ENCODE peak calls at places on chromosome 16, in seven cellular contexts. A is stimulated activated CD8-positive, alpha-beta memory T cell treated with anti-CD3 and anti-CD28 coated beads, Interleukin-2, amount 100 ng/mL, for 1 hour; B is stimulated activated CD4-positive, alpha-beta T cell treated with anti-CD3 and anti-CD28 coated beads, Interleukin-1b, Interleukin-23, amount 100 ng/mL, for 24 hours; O is GF-D8; Q is NCI-H226; W is AG20443; L is GM23338. S is an unnamed sample.

GRCh38 chr16:8676160-8676547 is 1.7 kb downstream of the ABAT start:
- DNase-seq in A (no peak), B (no peak), O (no peak), Q (no peak), W (no peak), L (no peak), S (no peak)

GRCh38 chr16:74601131-74601871 is 5.6 kb downstream of the GLG1 start:
- DNase-seq in A (peak), B (no peak), O (no peak), Q (peak), W (no peak), L (no peak), S (no peak)

GRCh38 chr16:20383106-20384029 is 21.2 kb downstream of the PDILT start:
- DNase-seq in A (no peak), B (peak), O (peak), Q (peak), W (peak), L (peak), S (no peak)

GRCh38 chr16:77531741-77532140 is 96.9 kb upstream of the ADAMTS18 start:
- DNase-seq in A (no peak), B (no peak), O (no peak), Q (peak), W (peak), L (no peak), S (no peak)

GRCh38 chr16:49452568-49452967 is 79.0 kb downstream of the C16orf78 start:
- DNase-seq in A (no peak), B (no peak), O (no peak), Q (no peak), W (no peak), L (peak), S (peak)

GRCh38 chr16:81520560-81521135 is 76.0 kb downstream of the CMIP start:
- DNase-seq in A (no peak), B (no peak), O (no peak), Q (no peak), W (no peak), L (no peak), S (no peak)

GRCh38 chr16:88194397-88195020 is 188.2 kb upstream of the ZNF469 start:
- DNase-seq in A (no peak), B (no peak), O (peak), Q (no peak), W (peak), L (peak), S (no peak)

GRCh38 chr16:27344707-27345106 is 30.9 kb downstream of the IL4R start:
- DNase-seq in A (no peak), B (no peak), O (no peak), Q (no peak), W (no peak), L (no peak), S (no peak)

GRCh38 chr16:19844945-19845641 is 39.6 kb downstream of the GPRC5B start:
- DNase-seq in A (no peak), B (no peak), O (no peak), Q (peak), W (peak), L (no peak), S (no peak)

GRCh38 chr16:22813946-22814325 is at the start of gene HS3ST2:
- DNase-seq in A (no peak), B (no peak), O (no peak), Q (no peak), W (peak), L (peak), S (no peak)

GRCh38 chr16:58001781-58002410 is 689 bp downstream of the USB1 start:
- DNase-seq in A (no peak), B (no peak), O (no peak), Q (no peak), W (no peak), L (no peak), S (no peak)

GRCh38 chr16:997440-998051 is 16.0 kb downstream of the SOX8 start:
- DNase-seq in A (peak), B (no peak), O (no peak), Q (peak), W (peak), L (peak), S (no peak)

GRCh38 chr16:66422366-66422765 is 4.7 kb upstream of the BEAN1 start:
- DNase-seq in A (no peak), B (no peak), O (no peak), Q (no peak), W (no peak), L (no peak), S (no peak)

GRCh38 chr16:23876256-23876896 is 40.6 kb downstream of the PRKCB start:
- DNase-seq in A (no peak), B (no peak), O (no peak), Q (no peak), W (no peak), L (no peak), S (no peak)

GRCh38 chr16:8641671-8642070 is 20.2 kb downstream of the METTL22 start:
- DNase-seq in A (no peak), B (no peak), O (no peak), Q (no peak), W (no peak), L (no peak), S (no peak)

GRCh38 chr16:81808933-81809480 is 29.9 kb downstream of the PLCG2 start:
- DNase-seq in A (no peak), B (no peak), O (no peak), Q (no peak), W (no peak), L (no peak), S (no peak)

GRCh38 chr16:85612191-85612800 is 826 bp upstream of the GSE1 start:
- DNase-seq in A (no peak), B (no peak), O (peak), Q (peak), W (peak), L (no peak), S (no peak)

GRCh38 chr16:19555938-19556778 is 655 bp downstream of the VPS35L start:
- DNase-seq in A (no peak), B (peak), O (no peak), Q (peak), W (no peak), L (peak), S (no peak)

GRCh38 chr16:2846511-2847310 is 11.3 kb downstream of the PRSS22 start:
- DNase-seq in A (no peak), B (no peak), O (no peak), Q (peak), W (no peak), L (no peak), S (no peak)

GRCh38 chr16:85878875-85879274 is 20.1 kb upstream of the IRF8 start:
- DNase-seq in A (no peak), B (no peak), O (no peak), Q (peak), W (peak), L (peak), S (no peak)

GRCh38 chr16:67017451-67017750 is 11.5 kb upstream of the CBFB start:
- DNase-seq in A (no peak), B (no peak), O (no peak), Q (no peak), W (no peak), L (no peak), S (no peak)

GRCh38 chr16:78551487-78552085 is 452.1 kb downstream of the WWOX start:
- DNase-seq in A (no peak), B (no peak), O (no peak), Q (no peak), W (no peak), L (peak), S (no peak)

GRCh38 chr16:72182976-72183375 is 11.0 kb upstream of the PMFBP1 start:
- DNase-seq in A (no peak), B (no peak), O (no peak), Q (no peak), W (no peak), L (no peak), S (no peak)

GRCh38 chr16:85851034-85851780 is 47.8 kb upstream of the IRF8 start:
- DNase-seq in A (no peak), B (no peak), O (no peak), Q (no peak), W (no peak), L (no peak), S (no peak)

GRCh38 chr16:85486256-85486915 is 126.7 kb upstream of the GSE1 start:
- DNase-seq in A (no peak), B (no peak), O (no peak), Q (no peak), W (no peak), L (no peak), S (no peak)

GRCh38 chr16:66416981-66417700 is 10.0 kb upstream of the BEAN1 start:
- DNase-seq in A (no peak), B (no peak), O (no peak), Q (peak), W (peak), L (no peak), S (no peak)

GRCh38 chr16:47461598-47462266 is 601 bp downstream of the PHKB start:
- DNase-seq in A (no peak), B (no peak), O (peak), Q (peak), W (peak), L (peak), S (no peak)

GRCh38 chr16:56961386-56961785 is 364 bp upstream of the CETP start:
- DNase-seq in A (no peak), B (no peak), O (no peak), Q (no peak), W (no peak), L (no peak), S (no peak)

GRCh38 chr16:4859190-4859899 is 12.1 kb downstream of the UBN1 start:
- DNase-seq in A (no peak), B (no peak), O (no peak), Q (no peak), W (peak), L (no peak), S (no peak)

GRCh38 chr16:27096375-27096774 is 29.6 kb downstream of the C16orf82 start:
- DNase-seq in A (no peak), B (no peak), O (no peak), Q (no peak), W (no peak), L (no peak), S (no peak)

GRCh38 chr16:70793851-70794502 is 7.0 kb downstream of the VAC14 start:
- DNase-seq in A (no peak), B (no peak), O (no peak), Q (no peak), W (no peak), L (no peak), S (no peak)

GRCh38 chr16:6190756-6191155 is 1093.2 kb upstream of the EEF2KMT start:
- DNase-seq in A (no peak), B (no peak), O (no peak), Q (no peak), W (no peak), L (no peak), S (no peak)